ENCODE peak calls at places on chromosomes 13 and 19, in seven cellular contexts. One of them, this sample, is unnamed.

GRCh38 chr19:49585023-49585422 is 3.9 kb downstream of the PRRG2 start:
- DNase-seq in PC-3: no peak
- DNase-seq in tibial nerve: no peak
- DNase-seq in A549: no peak
- DNase-seq in brain microvascular endothelial cell: no peak
- DNase-seq in ascending aorta: no peak
- DNase-seq in K562: peak
- DNase-seq in this sample: no peak

GRCh38 chr19:44623080-44623479 is 9.7 kb downstream of the IGSF23 start:
- DNase-seq in K562: no peak
- DNase-seq in tibial nerve: no peak
- DNase-seq in A549: no peak
- DNase-seq in PC-3: peak
- DNase-seq in brain microvascular endothelial cell: peak
- DNase-seq in ascending aorta: no peak
- DNase-seq in this sample: no peak

GRCh38 chr19:47421844-47422395 is 2.6 kb upstream of the MEIS3 start:
- DNase-seq in tibial nerve: no peak
- DNase-seq in brain microvascular endothelial cell: no peak
- DNase-seq in ascending aorta: no peak
- DNase-seq in PC-3: no peak
- DNase-seq in A549: no peak
- DNase-seq in K562: no peak
- DNase-seq in this sample: no peak

GRCh38 chr13:110912651-110913051 is 2.2 kb downstream of the ANKRD10 start:
- DNase-seq in ascending aorta: no peak
- DNase-seq in brain microvascular endothelial cell: peak
- DNase-seq in K562: no peak
- DNase-seq in tibial nerve: no peak
- DNase-seq in A549: no peak
- DNase-seq in PC-3: peak
- DNase-seq in this sample: no peak

GRCh38 chr19:40771101-40771539 is 4.2 kb upstream of the MIA start:
- DNase-seq in K562: no peak
- DNase-seq in A549: no peak
- DNase-seq in tibial nerve: no peak
- DNase-seq in PC-3: peak
- DNase-seq in ascending aorta: no peak
- DNase-seq in brain microvascular endothelial cell: no peak
- DNase-seq in this sample: no peak

GRCh38 chr19:46481187-46481586 is 9.8 kb upstream of the PNMA8A start:
- DNase-seq in K562: no peak
- DNase-seq in ascending aorta: no peak
- DNase-seq in brain microvascular endothelial cell: no peak
- DNase-seq in PC-3: no peak
- DNase-seq in A549: no peak
- DNase-seq in tibial nerve: no peak
- DNase-seq in this sample: no peak

GRCh38 chr13:61413572-61413971 is 2.1 kb downstream of the PCDH20 start:
- DNase-seq in PC-3: no peak
- DNase-seq in A549: no peak
- DNase-seq in K562: no peak
- DNase-seq in ascending aorta: no peak
- DNase-seq in brain microvascular endothelial cell: no peak
- DNase-seq in tibial nerve: no peak
- DNase-seq in this sample: no peak

GRCh38 chr13:75738841-75739240 is 102.7 kb downstream of the LMO7 start:
- DNase-seq in tibial nerve: no peak
- DNase-seq in ascending aorta: no peak
- DNase-seq in A549: no peak
- DNase-seq in PC-3: no peak
- DNase-seq in brain microvascular endothelial cell: no peak
- DNase-seq in K562: no peak
- DNase-seq in this sample: no peak

GRCh38 chr13:29909975-29910674 is 59.7 kb upstream of the UBL3 start:
- DNase-seq in A549: no peak
- DNase-seq in ascending aorta: no peak
- DNase-seq in K562: no peak
- DNase-seq in brain microvascular endothelial cell: peak
- DNase-seq in tibial nerve: peak
- DNase-seq in PC-3: peak
- DNase-seq in this sample: no peak

GRCh38 chr19:14972676-14973075 is 7.0 kb downstream of the SLC1A6 start:
- DNase-seq in brain microvascular endothelial cell: no peak
- DNase-seq in tibial nerve: no peak
- DNase-seq in K562: no peak
- DNase-seq in ascending aorta: no peak
- DNase-seq in A549: no peak
- DNase-seq in PC-3: no peak
- DNase-seq in this sample: no peak

GRCh38 chr13:86882835-86883234 is 788.3 kb upstream of the SLITRK5 start:
- DNase-seq in ascending aorta: no peak
- DNase-seq in tibial nerve: no peak
- DNase-seq in A549: no peak
- DNase-seq in K562: no peak
- DNase-seq in PC-3: no peak
- DNase-seq in brain microvascular endothelial cell: no peak
- DNase-seq in this sample: no peak

GRCh38 chr13:93004919-93005318 is 221.7 kb upstream of the GPC6 start:
- DNase-seq in ascending aorta: no peak
- DNase-seq in brain microvascular endothelial cell: peak
- DNase-seq in PC-3: no peak
- DNase-seq in K562: no peak
- DNase-seq in tibial nerve: no peak
- DNase-seq in A549: no peak
- DNase-seq in this sample: no peak

GRCh38 chr13:64410654-64411053 is 2819.5 kb downstream of the PCDH9 start:
- DNase-seq in tibial nerve: no peak
- DNase-seq in K562: no peak
- DNase-seq in brain microvascular endothelial cell: no peak
- DNase-seq in ascending aorta: no peak
- DNase-seq in PC-3: no peak
- DNase-seq in A549: no peak
- DNase-seq in this sample: no peak

GRCh38 chr13:51212808-51213728 is 9.1 kb upstream of the FAM124A start:
- DNase-seq in brain microvascular endothelial cell: no peak
- DNase-seq in PC-3: no peak
- DNase-seq in K562: no peak
- DNase-seq in tibial nerve: no peak
- DNase-seq in A549: no peak
- DNase-seq in ascending aorta: no peak
- DNase-seq in this sample: no peak

GRCh38 chr19:18765224-18765623 is 25.9 kb downstream of the COMP start:
- DNase-seq in tibial nerve: no peak
- DNase-seq in A549: no peak
- DNase-seq in ascending aorta: no peak
- DNase-seq in brain microvascular endothelial cell: no peak
- DNase-seq in K562: no peak
- DNase-seq in PC-3: no peak
- DNase-seq in this sample: no peak

GRCh38 chr19:11377756-11378155 is 3.3 kb downstream of the SWSAP1 start:
- DNase-seq in tibial nerve: no peak
- DNase-seq in A549: no peak
- DNase-seq in K562: no peak
- DNase-seq in ascending aorta: no peak
- DNase-seq in PC-3: peak
- DNase-seq in brain microvascular endothelial cell: no peak
- DNase-seq in this sample: no peak

GRCh38 chr13:74290324-74290773 is 156.1 kb upstream of the KLF12 start:
- DNase-seq in K562: no peak
- DNase-seq in ascending aorta: no peak
- DNase-seq in A549: no peak
- DNase-seq in brain microvascular endothelial cell: peak
- DNase-seq in tibial nerve: no peak
- DNase-seq in PC-3: peak
- DNase-seq in this sample: no peak

GRCh38 chr19:21699197-21699596 is 68.2 kb downstream of the ZNF100 start:
- DNase-seq in PC-3: no peak
- DNase-seq in A549: no peak
- DNase-seq in ascending aorta: no peak
- DNase-seq in tibial nerve: no peak
- DNase-seq in K562: no peak
- DNase-seq in brain microvascular endothelial cell: no peak
- DNase-seq in this sample: no peak

GRCh38 chr13:23718916-23719470 is 148.8 kb downstream of the TNFRSF19 start:
- DNase-seq in PC-3: peak
- DNase-seq in tibial nerve: no peak
- DNase-seq in A549: no peak
- DNase-seq in brain microvascular endothelial cell: no peak
- DNase-seq in K562: no peak
- DNase-seq in ascending aorta: no peak
- DNase-seq in this sample: no peak

GRCh38 chr13:98717256-98717655 is 35.2 kb downstream of the SLC15A1 start:
- DNase-seq in PC-3: no peak
- DNase-seq in brain microvascular endothelial cell: no peak
- DNase-seq in K562: no peak
- DNase-seq in ascending aorta: no peak
- DNase-seq in A549: no peak
- DNase-seq in tibial nerve: no peak
- DNase-seq in this sample: no peak

GRCh38 chr19:29629836-29630534 is 23.9 kb downstream of the POP4 start:
- DNase-seq in K562: no peak
- DNase-seq in tibial nerve: no peak
- DNase-seq in brain microvascular endothelial cell: no peak
- DNase-seq in PC-3: peak
- DNase-seq in A549: no peak
- DNase-seq in ascending aorta: no peak
- DNase-seq in this sample: no peak

GRCh38 chr13:39263033-39263432 is 224.8 kb downstream of the NHLRC3 start:
- DNase-seq in ascending aorta: no peak
- DNase-seq in PC-3: peak
- DNase-seq in tibial nerve: peak
- DNase-seq in A549: peak
- DNase-seq in brain microvascular endothelial cell: peak
- DNase-seq in K562: peak
- DNase-seq in this sample: no peak

GRCh38 chr13:98089246-98089645 is 53.6 kb upstream of the FARP1 start:
- DNase-seq in brain microvascular endothelial cell: peak
- DNase-seq in K562: no peak
- DNase-seq in A549: no peak
- DNase-seq in ascending aorta: no peak
- DNase-seq in tibial nerve: no peak
- DNase-seq in PC-3: no peak
- DNase-seq in this sample: no peak

GRCh38 chr19:46409146-46409545 is 4.2 kb downstream of the CCDC8 start:
- DNase-seq in ascending aorta: no peak
- DNase-seq in brain microvascular endothelial cell: no peak
- DNase-seq in PC-3: no peak
- DNase-seq in A549: no peak
- DNase-seq in K562: no peak
- DNase-seq in tibial nerve: no peak
- DNase-seq in this sample: no peak

GRCh38 chr13:33125821-33126570 is 109.8 kb downstream of the KL start:
- DNase-seq in brain microvascular endothelial cell: peak
- DNase-seq in PC-3: peak
- DNase-seq in A549: peak
- DNase-seq in ascending aorta: no peak
- DNase-seq in tibial nerve: peak
- DNase-seq in K562: no peak
- DNase-seq in this sample: no peak

GRCh38 chr13:22198001-22198400 is 527.1 kb downstream of the FGF9 start:
- DNase-seq in brain microvascular endothelial cell: no peak
- DNase-seq in tibial nerve: peak
- DNase-seq in A549: no peak
- DNase-seq in PC-3: no peak
- DNase-seq in ascending aorta: no peak
- DNase-seq in K562: no peak
- DNase-seq in this sample: no peak

GRCh38 chr13:22195726-22196125 is 524.9 kb downstream of the FGF9 start:
- DNase-seq in ascending aorta: no peak
- DNase-seq in K562: no peak
- DNase-seq in PC-3: no peak
- DNase-seq in tibial nerve: no peak
- DNase-seq in brain microvascular endothelial cell: no peak
- DNase-seq in A549: no peak
- DNase-seq in this sample: no peak

GRCh38 chr13:22198656-22199217 is 527.9 kb downstream of the FGF9 start:
- DNase-seq in ascending aorta: no peak
- DNase-seq in brain microvascular endothelial cell: no peak
- DNase-seq in K562: no peak
- DNase-seq in PC-3: no peak
- DNase-seq in tibial nerve: no peak
- DNase-seq in A549: no peak
- DNase-seq in this sample: no peak

GRCh38 chr13:22194106-22194810 is 523.4 kb downstream of the FGF9 start:
- DNase-seq in K562: no peak
- DNase-seq in brain microvascular endothelial cell: no peak
- DNase-seq in ascending aorta: no peak
- DNase-seq in tibial nerve: no peak
- DNase-seq in PC-3: no peak
- DNase-seq in A549: no peak
- DNase-seq in this sample: no peak

DNA sequence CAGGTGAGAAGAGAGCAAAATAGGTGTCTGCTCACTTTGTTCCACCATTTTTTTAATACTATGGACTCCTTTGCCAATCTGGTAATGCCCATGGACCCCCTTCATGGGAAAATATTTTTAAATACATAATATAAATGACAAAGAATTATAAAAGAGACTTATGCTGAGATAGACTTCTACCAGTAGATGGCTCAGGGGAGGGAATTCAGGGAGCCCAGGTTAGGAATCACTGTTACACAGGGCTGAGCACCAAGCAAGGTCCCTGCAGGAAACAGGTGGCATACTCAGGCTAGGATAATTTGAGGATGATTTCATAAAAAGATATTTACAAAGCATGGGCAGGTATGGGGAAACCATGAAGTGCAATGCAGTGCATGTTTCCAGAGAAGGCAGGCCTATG is 525.9 kb downstream of the FGF9 start:
- DNase-seq in A549: no peak
- DNase-seq in ascending aorta: no peak
- DNase-seq in K562: no peak
- DNase-seq in PC-3: no peak
- DNase-seq in brain microvascular endothelial cell: no peak
- DNase-seq in tibial nerve: no peak
- DNase-seq in this sample: no peak
- TF ChIP-seq CTCF in A549: no peak
- TF ChIP-seq CTCF in ascending aorta: no peak
- TF ChIP-seq CTCF in K562: no peak
- TF ChIP-seq CTCF in PC-3: no peak
- TF ChIP-seq CTCF in brain microvascular endothelial cell: no peak
- TF ChIP-seq CTCF in tibial nerve: no peak
- TF ChIP-seq CTCF in this sample: no peak

GRCh38 chr19:30783936-30784335 is 411.8 kb downstream of the ZNF536 start:
- DNase-seq in PC-3: no peak
- DNase-seq in A549: no peak
- DNase-seq in ascending aorta: no peak
- DNase-seq in tibial nerve: no peak
- DNase-seq in brain microvascular endothelial cell: no peak
- DNase-seq in K562: no peak
- DNase-seq in this sample: no peak
- H3K27ac ChIP-seq in PC-3: no peak
- H3K27ac ChIP-seq in A549: no peak
- H3K27ac ChIP-seq in ascending aorta: no peak
- H3K27ac ChIP-seq in tibial nerve: no peak
- H3K27ac ChIP-seq in brain microvascular endothelial cell: no peak
- H3K27ac ChIP-seq in K562: no peak
- H3K27ac ChIP-seq in this sample: no peak

GRCh38 chr19:2269244-2270156 is 12.5 kb downstream of the PEAK3 start:
- DNase-seq in A549: peak
- DNase-seq in PC-3: peak
- DNase-seq in tibial nerve: peak
- DNase-seq in ascending aorta: peak
- DNase-seq in K562: peak
- DNase-seq in brain microvascular endothelial cell: peak
- DNase-seq in this sample: peak
- TF ChIP-seq CTCF in A549: no peak
- TF ChIP-seq CTCF in PC-3: no peak
- TF ChIP-seq CTCF in tibial nerve: no peak
- TF ChIP-seq CTCF in ascending aorta: no peak
- TF ChIP-seq CTCF in K562: peak
- TF ChIP-seq CTCF in brain microvascular endothelial cell: peak
- TF ChIP-seq CTCF in this sample: no peak

GRCh38 chr13:41782086-41782485 is 178.8 kb downstream of the VWA8 start:
- DNase-seq in K562: no peak
- DNase-seq in brain microvascular endothelial cell: no peak
- DNase-seq in tibial nerve: no peak
- DNase-seq in PC-3: no peak
- DNase-seq in A549: no peak
- DNase-seq in ascending aorta: no peak
- DNase-seq in this sample: no peak
- H3K27ac ChIP-seq in K562: no peak
- H3K27ac ChIP-seq in brain microvascular endothelial cell: no peak
- H3K27ac ChIP-seq in tibial nerve: no peak
- H3K27ac ChIP-seq in PC-3: no peak
- H3K27ac ChIP-seq in A549: peak
- H3K27ac ChIP-seq in ascending aorta: no peak
- H3K27ac ChIP-seq in this sample: no peak